ENCODE peak calls at places on chromosomes 3 and 15, in eight cellular contexts. One of them, this sample, is unnamed.

GRCh38 chr3:156586905-156587766 is 32.2 kb upstream of the SSR3 start:
- DNase-seq in brain microvascular endothelial cell: no peak
- DNase-seq in pancreas: no peak
- DNase-seq in endothelial cell: no peak
- DNase-seq in nephron progenitor cell: no peak
- DNase-seq in mesothelial cell of epicardium: no peak
- DNase-seq in spleen: no peak
- DNase-seq in IMR-90: no peak
- DNase-seq in this sample: no peak

GRCh38 chr3:116051586-116051985 is 393.7 kb downstream of the LSAMP start:
- DNase-seq in brain microvascular endothelial cell: no peak
- DNase-seq in pancreas: no peak
- DNase-seq in endothelial cell: no peak
- DNase-seq in nephron progenitor cell: no peak
- DNase-seq in mesothelial cell of epicardium: no peak
- DNase-seq in spleen: no peak
- DNase-seq in IMR-90: no peak
- DNase-seq in this sample: no peak

GRCh38 chr3:124363451-124363850 is 366.8 kb upstream of the UMPS start:
- DNase-seq in brain microvascular endothelial cell: peak
- DNase-seq in pancreas: no peak
- DNase-seq in endothelial cell: no peak
- DNase-seq in nephron progenitor cell: no peak
- DNase-seq in mesothelial cell of epicardium: no peak
- DNase-seq in spleen: no peak
- DNase-seq in IMR-90: peak
- DNase-seq in this sample: no peak

GRCh38 chr15:90268415-90268814 is 2.9 kb downstream of the NGRN start:
- DNase-seq in brain microvascular endothelial cell: no peak
- DNase-seq in pancreas: no peak
- DNase-seq in endothelial cell: no peak
- DNase-seq in nephron progenitor cell: no peak
- DNase-seq in mesothelial cell of epicardium: no peak
- DNase-seq in spleen: no peak
- DNase-seq in IMR-90: no peak
- DNase-seq in this sample: no peak

GRCh38 chr3:47404955-47405790 is 24.4 kb downstream of the PTPN23 start:
- DNase-seq in brain microvascular endothelial cell: no peak
- DNase-seq in pancreas: no peak
- DNase-seq in endothelial cell: no peak
- DNase-seq in nephron progenitor cell: no peak
- DNase-seq in mesothelial cell of epicardium: no peak
- DNase-seq in spleen: no peak
- DNase-seq in IMR-90: no peak
- DNase-seq in this sample: no peak

GRCh38 chr3:157182879-157183278 is 22.9 kb upstream of the CCNL1 start:
- DNase-seq in brain microvascular endothelial cell: peak
- DNase-seq in pancreas: no peak
- DNase-seq in endothelial cell: no peak
- DNase-seq in nephron progenitor cell: no peak
- DNase-seq in mesothelial cell of epicardium: no peak
- DNase-seq in spleen: no peak
- DNase-seq in IMR-90: peak
- DNase-seq in this sample: no peak

GRCh38 chr3:160754371-160754854 is 1.6 kb upstream of the PPM1L start:
- DNase-seq in brain microvascular endothelial cell: peak
- DNase-seq in pancreas: peak
- DNase-seq in endothelial cell: peak
- DNase-seq in nephron progenitor cell: peak
- DNase-seq in mesothelial cell of epicardium: peak
- DNase-seq in spleen: no peak
- DNase-seq in IMR-90: peak
- DNase-seq in this sample: peak

GRCh38 chr3:71585891-71586809 is 2.6 kb upstream of the FOXP1 start:
- DNase-seq in brain microvascular endothelial cell: no peak
- DNase-seq in pancreas: no peak
- DNase-seq in endothelial cell: no peak
- DNase-seq in nephron progenitor cell: no peak
- DNase-seq in mesothelial cell of epicardium: no peak
- DNase-seq in spleen: no peak
- DNase-seq in IMR-90: peak
- DNase-seq in this sample: no peak

GRCh38 chr3:104909188-104909587 is 457.5 kb upstream of the ALCAM start:
- DNase-seq in brain microvascular endothelial cell: peak
- DNase-seq in pancreas: no peak
- DNase-seq in endothelial cell: no peak
- DNase-seq in nephron progenitor cell: no peak
- DNase-seq in mesothelial cell of epicardium: no peak
- DNase-seq in spleen: no peak
- DNase-seq in IMR-90: peak
- DNase-seq in this sample: no peak

GRCh38 chr3:112307557-112307956 is 13.5 kb upstream of the SLC9C1 start:
- DNase-seq in brain microvascular endothelial cell: no peak
- DNase-seq in pancreas: no peak
- DNase-seq in endothelial cell: no peak
- DNase-seq in nephron progenitor cell: no peak
- DNase-seq in mesothelial cell of epicardium: no peak
- DNase-seq in spleen: no peak
- DNase-seq in IMR-90: no peak
- DNase-seq in this sample: no peak

GRCh38 chr15:31136016-31136415 is 34.5 kb upstream of the TRPM1 start:
- DNase-seq in brain microvascular endothelial cell: no peak
- DNase-seq in pancreas: no peak
- DNase-seq in endothelial cell: no peak
- DNase-seq in nephron progenitor cell: no peak
- DNase-seq in mesothelial cell of epicardium: no peak
- DNase-seq in spleen: no peak
- DNase-seq in IMR-90: no peak
- DNase-seq in this sample: no peak

GRCh38 chr3:142022381-142022780 is 127.0 kb downstream of the TFDP2 start:
- DNase-seq in brain microvascular endothelial cell: peak
- DNase-seq in pancreas: no peak
- DNase-seq in endothelial cell: no peak
- DNase-seq in nephron progenitor cell: no peak
- DNase-seq in mesothelial cell of epicardium: no peak
- DNase-seq in spleen: no peak
- DNase-seq in IMR-90: no peak
- DNase-seq in this sample: no peak

GRCh38 chr15:57551717-57552677 is 39.7 kb upstream of the MYZAP start:
- DNase-seq in brain microvascular endothelial cell: peak
- DNase-seq in pancreas: no peak
- DNase-seq in endothelial cell: peak
- DNase-seq in nephron progenitor cell: peak
- DNase-seq in mesothelial cell of epicardium: no peak
- DNase-seq in spleen: no peak
- DNase-seq in IMR-90: peak
- DNase-seq in this sample: no peak

GRCh38 chr15:25862469-25863066 is 559 bp downstream of the ATP10A start:
- DNase-seq in brain microvascular endothelial cell: no peak
- DNase-seq in pancreas: no peak
- DNase-seq in endothelial cell: no peak
- DNase-seq in nephron progenitor cell: peak
- DNase-seq in mesothelial cell of epicardium: no peak
- DNase-seq in spleen: no peak
- DNase-seq in IMR-90: no peak
- DNase-seq in this sample: no peak

GRCh38 chr3:74009961-74010859 is 385.5 kb upstream of the PDZRN3 start:
- DNase-seq in brain microvascular endothelial cell: no peak
- DNase-seq in pancreas: no peak
- DNase-seq in endothelial cell: no peak
- DNase-seq in nephron progenitor cell: no peak
- DNase-seq in mesothelial cell of epicardium: no peak
- DNase-seq in spleen: no peak
- DNase-seq in IMR-90: no peak
- DNase-seq in this sample: no peak

GRCh38 chr3:79368403-79368802 is 399.4 kb downstream of the ROBO1 start:
- DNase-seq in brain microvascular endothelial cell: no peak
- DNase-seq in pancreas: no peak
- DNase-seq in endothelial cell: no peak
- DNase-seq in nephron progenitor cell: no peak
- DNase-seq in mesothelial cell of epicardium: no peak
- DNase-seq in spleen: no peak
- DNase-seq in IMR-90: peak
- DNase-seq in this sample: no peak

DNA sequence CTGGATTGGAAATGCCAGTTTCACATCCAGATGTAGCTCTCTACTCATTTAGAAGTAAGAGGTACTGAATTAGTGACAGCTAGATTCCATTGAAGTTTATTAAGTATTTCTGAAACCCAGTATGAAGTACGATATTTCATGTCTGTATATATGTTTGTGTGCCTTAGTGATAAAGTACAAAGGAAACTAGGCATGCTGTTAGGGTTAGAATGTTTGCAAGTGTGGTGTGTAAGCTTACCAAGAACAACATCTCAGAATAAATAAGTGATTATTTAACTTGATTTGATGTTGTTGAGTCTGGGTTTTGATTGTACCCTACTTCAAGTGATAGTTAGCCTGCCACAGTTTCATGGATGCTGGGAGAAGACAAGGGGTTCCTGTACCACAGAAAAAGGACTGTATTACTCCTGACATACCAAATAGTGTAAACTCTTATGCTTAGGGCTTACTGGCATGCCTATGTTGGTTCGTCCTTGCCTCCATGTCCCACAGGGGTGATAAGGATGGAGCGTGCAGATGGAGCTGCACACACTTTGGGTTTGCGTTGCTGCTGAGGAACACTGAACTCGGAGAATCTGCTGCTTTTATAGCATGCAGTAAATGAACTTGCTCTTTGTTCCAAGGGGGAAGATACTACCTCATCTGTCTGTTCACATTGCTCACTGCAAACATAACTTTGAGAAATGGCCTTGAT is 43.6 kb downstream of the FNDC3B start:
- DNase-seq in brain microvascular endothelial cell: no peak
- DNase-seq in pancreas: no peak
- DNase-seq in endothelial cell: no peak
- DNase-seq in nephron progenitor cell: no peak
- DNase-seq in mesothelial cell of epicardium: no peak
- DNase-seq in spleen: no peak
- DNase-seq in IMR-90: no peak
- DNase-seq in this sample: no peak
- TF ChIP-seq CTCF in brain microvascular endothelial cell: no peak
- TF ChIP-seq CTCF in pancreas: no peak
- TF ChIP-seq CTCF in endothelial cell: no peak
- TF ChIP-seq CTCF in nephron progenitor cell: no peak
- TF ChIP-seq CTCF in mesothelial cell of epicardium: no peak
- TF ChIP-seq CTCF in spleen: no peak
- TF ChIP-seq CTCF in IMR-90: no peak
- TF ChIP-seq CTCF in this sample: no peak

GRCh38 chr3:42578054-42578453 is 3.7 kb downstream of the SEC22C start:
- DNase-seq in brain microvascular endothelial cell: no peak
- DNase-seq in pancreas: no peak
- DNase-seq in endothelial cell: no peak
- DNase-seq in nephron progenitor cell: no peak
- DNase-seq in mesothelial cell of epicardium: no peak
- DNase-seq in spleen: no peak
- DNase-seq in IMR-90: no peak
- DNase-seq in this sample: no peak

GRCh38 chr3:42575137-42575741 is 6.5 kb downstream of the SEC22C start:
- DNase-seq in brain microvascular endothelial cell: no peak
- DNase-seq in pancreas: no peak
- DNase-seq in endothelial cell: no peak
- DNase-seq in nephron progenitor cell: no peak
- DNase-seq in mesothelial cell of epicardium: no peak
- DNase-seq in spleen: no peak
- DNase-seq in IMR-90: no peak
- DNase-seq in this sample: no peak

GRCh38 chr3:42569743-42570142 is 12.0 kb downstream of the SEC22C start:
- DNase-seq in brain microvascular endothelial cell: no peak
- DNase-seq in pancreas: no peak
- DNase-seq in endothelial cell: no peak
- DNase-seq in nephron progenitor cell: no peak
- DNase-seq in mesothelial cell of epicardium: no peak
- DNase-seq in spleen: no peak
- DNase-seq in IMR-90: no peak
- DNase-seq in this sample: no peak

GRCh38 chr3:42572278-42572677 is 9.5 kb downstream of the SEC22C start:
- DNase-seq in brain microvascular endothelial cell: peak
- DNase-seq in pancreas: no peak
- DNase-seq in endothelial cell: peak
- DNase-seq in nephron progenitor cell: peak
- DNase-seq in mesothelial cell of epicardium: no peak
- DNase-seq in spleen: no peak
- DNase-seq in IMR-90: peak
- DNase-seq in this sample: no peak
- TF ChIP-seq CTCF in brain microvascular endothelial cell: peak
- TF ChIP-seq CTCF in pancreas: no peak
- TF ChIP-seq CTCF in endothelial cell: peak
- TF ChIP-seq CTCF in nephron progenitor cell: peak
- TF ChIP-seq CTCF in mesothelial cell of epicardium: no peak
- TF ChIP-seq CTCF in spleen: no peak
- TF ChIP-seq CTCF in IMR-90: peak
- TF ChIP-seq CTCF in this sample: peak

GRCh38 chr3:133168025-133168401 is 129.8 kb downstream of the TMEM108 start:
- DNase-seq in brain microvascular endothelial cell: no peak
- DNase-seq in pancreas: no peak
- DNase-seq in endothelial cell: no peak
- DNase-seq in nephron progenitor cell: no peak
- DNase-seq in mesothelial cell of epicardium: no peak
- DNase-seq in spleen: no peak
- DNase-seq in IMR-90: no peak
- DNase-seq in this sample: no peak
- TF ChIP-seq CTCF in brain microvascular endothelial cell: no peak
- TF ChIP-seq CTCF in pancreas: no peak
- TF ChIP-seq CTCF in endothelial cell: peak
- TF ChIP-seq CTCF in nephron progenitor cell: no peak
- TF ChIP-seq CTCF in mesothelial cell of epicardium: no peak
- TF ChIP-seq CTCF in spleen: no peak
- TF ChIP-seq CTCF in IMR-90: no peak
- TF ChIP-seq CTCF in this sample: no peak

GRCh38 chr3:46375814-46376213 is 5.1 kb downstream of the CCR5 start:
- DNase-seq in brain microvascular endothelial cell: no peak
- DNase-seq in pancreas: no peak
- DNase-seq in endothelial cell: no peak
- DNase-seq in nephron progenitor cell: no peak
- DNase-seq in mesothelial cell of epicardium: no peak
- DNase-seq in spleen: no peak
- DNase-seq in IMR-90: no peak
- DNase-seq in this sample: no peak

GRCh38 chr3:46381662-46382061 is 10.9 kb downstream of the CCR5 start:
- DNase-seq in brain microvascular endothelial cell: no peak
- DNase-seq in pancreas: no peak
- DNase-seq in endothelial cell: no peak
- DNase-seq in nephron progenitor cell: no peak
- DNase-seq in mesothelial cell of epicardium: no peak
- DNase-seq in spleen: no peak
- DNase-seq in IMR-90: no peak
- DNase-seq in this sample: no peak

GRCh38 chr3:46375214-46375613 is 4.5 kb downstream of the CCR5 start:
- DNase-seq in brain microvascular endothelial cell: no peak
- DNase-seq in pancreas: no peak
- DNase-seq in endothelial cell: no peak
- DNase-seq in nephron progenitor cell: no peak
- DNase-seq in mesothelial cell of epicardium: no peak
- DNase-seq in spleen: no peak
- DNase-seq in IMR-90: no peak
- DNase-seq in this sample: no peak

GRCh38 chr3:46380471-46381215 is 9.9 kb downstream of the CCR5 start:
- DNase-seq in brain microvascular endothelial cell: no peak
- DNase-seq in pancreas: no peak
- DNase-seq in endothelial cell: no peak
- DNase-seq in nephron progenitor cell: no peak
- DNase-seq in mesothelial cell of epicardium: no peak
- DNase-seq in spleen: no peak
- DNase-seq in IMR-90: no peak
- DNase-seq in this sample: no peak

GRCh38 chr3:46378426-46378942 is 7.7 kb downstream of the CCR5 start:
- DNase-seq in brain microvascular endothelial cell: peak
- DNase-seq in pancreas: peak
- DNase-seq in endothelial cell: peak
- DNase-seq in nephron progenitor cell: peak
- DNase-seq in mesothelial cell of epicardium: no peak
- DNase-seq in spleen: peak
- DNase-seq in IMR-90: peak
- DNase-seq in this sample: no peak
- TF ChIP-seq CTCF in brain microvascular endothelial cell: peak
- TF ChIP-seq CTCF in pancreas: no peak
- TF ChIP-seq CTCF in endothelial cell: peak
- TF ChIP-seq CTCF in nephron progenitor cell: peak
- TF ChIP-seq CTCF in mesothelial cell of epicardium: no peak
- TF ChIP-seq CTCF in spleen: peak
- TF ChIP-seq CTCF in IMR-90: peak
- TF ChIP-seq CTCF in this sample: peak

This sample was measured in type B pancreatic cell.